ENCODE peak calls at places on chromosomes 11 and 22, in nine cellular contexts. One of them, this sample, is unnamed.

GRCh38 chr11:65421204-65422103 is 1.1 kb upstream of the NEAT1 start:
- DNase-seq in nephron progenitor cell: no peak
- DNase-seq in spleen: peak
- DNase-seq in LNCaP clone FGC: peak
- DNase-seq in CD4-positive, alpha-beta T cell: peak
- DNase-seq in fibroblast of the aortic adventitia: peak
- DNase-seq in astrocyte of the cerebellum: peak
- DNase-seq in ovary: peak
- DNase-seq in omental fat pad: peak
- DNase-seq in this sample: peak

GRCh38 chr22:20436309-20437252 is 1.0 kb downstream of the SCARF2 start:
- DNase-seq in nephron progenitor cell: peak
- DNase-seq in spleen: peak
- DNase-seq in LNCaP clone FGC: no peak
- DNase-seq in CD4-positive, alpha-beta T cell: no peak
- DNase-seq in fibroblast of the aortic adventitia: peak
- DNase-seq in astrocyte of the cerebellum: no peak
- DNase-seq in ovary: peak
- DNase-seq in omental fat pad: no peak
- DNase-seq in this sample: peak

GRCh38 chr11:6402561-6402981 is 12.3 kb downstream of the SMPD1 start:
- DNase-seq in nephron progenitor cell: no peak
- DNase-seq in spleen: no peak
- DNase-seq in LNCaP clone FGC: no peak
- DNase-seq in CD4-positive, alpha-beta T cell: peak
- DNase-seq in fibroblast of the aortic adventitia: no peak
- DNase-seq in astrocyte of the cerebellum: no peak
- DNase-seq in ovary: no peak
- DNase-seq in omental fat pad: no peak
- DNase-seq in this sample: no peak

GRCh38 chr11:4480577-4481539 is 1.6 kb upstream of the OR52K1 start:
- DNase-seq in nephron progenitor cell: no peak
- DNase-seq in spleen: no peak
- DNase-seq in LNCaP clone FGC: no peak
- DNase-seq in CD4-positive, alpha-beta T cell: no peak
- DNase-seq in fibroblast of the aortic adventitia: peak
- DNase-seq in astrocyte of the cerebellum: peak
- DNase-seq in ovary: no peak
- DNase-seq in omental fat pad: no peak
- DNase-seq in this sample: no peak

GRCh38 chr11:70895061-70895670 is 357.2 kb downstream of the SHANK2 start:
- DNase-seq in nephron progenitor cell: no peak
- DNase-seq in spleen: peak
- DNase-seq in LNCaP clone FGC: no peak
- DNase-seq in CD4-positive, alpha-beta T cell: no peak
- DNase-seq in fibroblast of the aortic adventitia: no peak
- DNase-seq in astrocyte of the cerebellum: no peak
- DNase-seq in ovary: no peak
- DNase-seq in omental fat pad: no peak
- DNase-seq in this sample: no peak

GRCh38 chr11:119422505-119423416 is at the start of gene THY1:
- DNase-seq in nephron progenitor cell: peak
- DNase-seq in spleen: no peak
- DNase-seq in LNCaP clone FGC: no peak
- DNase-seq in CD4-positive, alpha-beta T cell: no peak
- DNase-seq in fibroblast of the aortic adventitia: peak
- DNase-seq in astrocyte of the cerebellum: no peak
- DNase-seq in ovary: no peak
- DNase-seq in omental fat pad: no peak
- DNase-seq in this sample: peak

GRCh38 chr22:19766235-19766505 is 5.6 kb downstream of the TBX1 start:
- DNase-seq in nephron progenitor cell: peak
- DNase-seq in spleen: no peak
- DNase-seq in LNCaP clone FGC: no peak
- DNase-seq in CD4-positive, alpha-beta T cell: no peak
- DNase-seq in fibroblast of the aortic adventitia: no peak
- DNase-seq in astrocyte of the cerebellum: no peak
- DNase-seq in ovary: no peak
- DNase-seq in omental fat pad: no peak
- DNase-seq in this sample: no peak

GRCh38 chr22:42500164-42500835 is 19.3 kb downstream of the RRP7A start:
- DNase-seq in nephron progenitor cell: peak
- DNase-seq in spleen: peak
- DNase-seq in LNCaP clone FGC: no peak
- DNase-seq in CD4-positive, alpha-beta T cell: peak
- DNase-seq in fibroblast of the aortic adventitia: peak
- DNase-seq in astrocyte of the cerebellum: peak
- DNase-seq in ovary: peak
- DNase-seq in omental fat pad: peak
- DNase-seq in this sample: peak

GRCh38 chr22:20530368-20531153 is 23.2 kb downstream of the MED15 start:
- DNase-seq in nephron progenitor cell: no peak
- DNase-seq in spleen: no peak
- DNase-seq in LNCaP clone FGC: no peak
- DNase-seq in CD4-positive, alpha-beta T cell: no peak
- DNase-seq in fibroblast of the aortic adventitia: peak
- DNase-seq in astrocyte of the cerebellum: no peak
- DNase-seq in ovary: no peak
- DNase-seq in omental fat pad: no peak
- DNase-seq in this sample: no peak

GRCh38 chr22:50170453-50171318 is at the start of gene PANX2:
- DNase-seq in nephron progenitor cell: peak
- DNase-seq in spleen: peak
- DNase-seq in LNCaP clone FGC: no peak
- DNase-seq in CD4-positive, alpha-beta T cell: no peak
- DNase-seq in fibroblast of the aortic adventitia: no peak
- DNase-seq in astrocyte of the cerebellum: no peak
- DNase-seq in ovary: peak
- DNase-seq in omental fat pad: no peak
- DNase-seq in this sample: no peak

GRCh38 chr11:66317766-66318575 is 1.1 kb upstream of the CD248 start:
- DNase-seq in nephron progenitor cell: peak
- DNase-seq in spleen: peak
- DNase-seq in LNCaP clone FGC: no peak
- DNase-seq in CD4-positive, alpha-beta T cell: peak
- DNase-seq in fibroblast of the aortic adventitia: peak
- DNase-seq in astrocyte of the cerebellum: no peak
- DNase-seq in ovary: peak
- DNase-seq in omental fat pad: no peak
- DNase-seq in this sample: no peak

GRCh38 chr11:1044160-1044559 is 7.6 kb upstream of the MUC6 start:
- DNase-seq in nephron progenitor cell: no peak
- DNase-seq in spleen: no peak
- DNase-seq in LNCaP clone FGC: no peak
- DNase-seq in CD4-positive, alpha-beta T cell: no peak
- DNase-seq in fibroblast of the aortic adventitia: no peak
- DNase-seq in astrocyte of the cerebellum: no peak
- DNase-seq in ovary: no peak
- DNase-seq in omental fat pad: no peak
- DNase-seq in this sample: no peak

DNA sequence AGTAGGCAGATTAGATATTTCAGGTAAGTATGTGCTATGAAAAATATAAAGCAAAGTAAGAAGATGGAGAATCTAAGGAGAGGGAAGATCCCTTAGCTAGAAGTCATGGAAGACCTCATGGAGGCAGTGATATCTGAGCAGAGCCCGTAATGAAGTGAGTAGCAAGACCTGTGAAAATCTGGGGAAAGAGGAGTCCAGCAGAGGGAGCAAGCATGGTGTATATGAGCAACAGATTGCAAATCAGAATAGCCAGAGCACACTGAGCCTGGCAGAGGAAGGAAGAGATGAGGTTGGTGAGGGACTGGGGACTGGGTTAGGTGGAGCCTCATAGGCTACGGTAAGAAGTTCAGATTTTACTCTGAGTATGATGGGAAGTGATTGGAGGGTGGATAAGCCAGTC is 9.4 kb downstream of the LHFPL7 start:
- DNase-seq in nephron progenitor cell: no peak
- DNase-seq in spleen: no peak
- DNase-seq in LNCaP clone FGC: no peak
- DNase-seq in CD4-positive, alpha-beta T cell: no peak
- DNase-seq in fibroblast of the aortic adventitia: peak
- DNase-seq in astrocyte of the cerebellum: no peak
- DNase-seq in ovary: no peak
- DNase-seq in omental fat pad: no peak
- DNase-seq in this sample: no peak
- TF ChIP-seq CTCF in nephron progenitor cell: peak
- TF ChIP-seq CTCF in spleen: no peak
- TF ChIP-seq CTCF in LNCaP clone FGC: peak
- TF ChIP-seq CTCF in CD4-positive, alpha-beta T cell: no peak
- TF ChIP-seq CTCF in fibroblast of the aortic adventitia: peak
- TF ChIP-seq CTCF in astrocyte of the cerebellum: peak
- TF ChIP-seq CTCF in ovary: no peak
- TF ChIP-seq CTCF in omental fat pad: no peak
- TF ChIP-seq CTCF in this sample: no peak

DNA sequence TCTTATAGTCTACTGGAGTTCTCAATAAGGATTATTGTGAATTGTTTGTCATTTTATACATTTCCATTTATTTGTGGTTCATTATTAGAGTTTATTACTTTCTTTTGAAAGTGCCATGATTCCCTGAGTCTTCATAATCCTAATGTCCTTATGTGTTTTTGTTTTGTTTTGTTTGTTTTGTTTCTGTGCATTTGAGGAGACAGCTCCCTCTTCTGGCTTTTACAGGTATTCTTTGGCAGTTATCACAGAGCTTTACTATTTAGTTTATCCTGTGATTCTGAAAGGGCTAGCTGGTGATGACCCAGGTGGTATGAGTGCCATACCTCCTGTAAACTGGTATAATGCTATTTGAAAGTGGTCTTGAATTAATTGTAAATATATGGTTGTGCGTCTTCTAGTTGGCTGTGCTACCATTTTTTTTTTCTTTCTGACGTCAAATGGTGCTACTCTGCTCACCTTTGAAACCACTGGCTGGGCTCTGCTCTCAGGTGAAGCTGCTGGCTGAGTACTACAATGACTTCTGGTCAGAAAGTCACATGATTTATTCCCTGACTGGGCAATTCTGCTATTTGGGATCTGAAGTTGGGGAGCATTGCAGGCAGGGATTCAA is 751.2 kb downstream of the JRKL start:
- DNase-seq in nephron progenitor cell: no peak
- DNase-seq in spleen: no peak
- DNase-seq in LNCaP clone FGC: peak
- DNase-seq in CD4-positive, alpha-beta T cell: no peak
- DNase-seq in fibroblast of the aortic adventitia: no peak
- DNase-seq in astrocyte of the cerebellum: no peak
- DNase-seq in ovary: no peak
- DNase-seq in omental fat pad: no peak
- DNase-seq in this sample: no peak
- TF ChIP-seq CTCF in nephron progenitor cell: peak
- TF ChIP-seq CTCF in spleen: peak
- TF ChIP-seq CTCF in LNCaP clone FGC: peak
- TF ChIP-seq CTCF in CD4-positive, alpha-beta T cell: no peak
- TF ChIP-seq CTCF in fibroblast of the aortic adventitia: no peak
- TF ChIP-seq CTCF in astrocyte of the cerebellum: peak
- TF ChIP-seq CTCF in ovary: no peak
- TF ChIP-seq CTCF in omental fat pad: no peak
- TF ChIP-seq CTCF in this sample: no peak

GRCh38 chr11:107916671-107917241 is 11.5 kb upstream of the RAB39A start:
- DNase-seq in nephron progenitor cell: peak
- DNase-seq in spleen: no peak
- DNase-seq in LNCaP clone FGC: no peak
- DNase-seq in CD4-positive, alpha-beta T cell: peak
- DNase-seq in fibroblast of the aortic adventitia: peak
- DNase-seq in astrocyte of the cerebellum: no peak
- DNase-seq in ovary: no peak
- DNase-seq in omental fat pad: no peak
- DNase-seq in this sample: peak
- TF ChIP-seq CTCF in nephron progenitor cell: peak
- TF ChIP-seq CTCF in spleen: peak
- TF ChIP-seq CTCF in LNCaP clone FGC: peak
- TF ChIP-seq CTCF in CD4-positive, alpha-beta T cell: peak
- TF ChIP-seq CTCF in fibroblast of the aortic adventitia: peak
- TF ChIP-seq CTCF in astrocyte of the cerebellum: no peak
- TF ChIP-seq CTCF in ovary: no peak
- TF ChIP-seq CTCF in omental fat pad: no peak
- TF ChIP-seq CTCF in this sample: peak

GRCh38 chr11:46547579-46547978 is 46.2 kb downstream of the AMBRA1 start:
- DNase-seq in nephron progenitor cell: no peak
- DNase-seq in spleen: no peak
- DNase-seq in LNCaP clone FGC: peak
- DNase-seq in CD4-positive, alpha-beta T cell: no peak
- DNase-seq in fibroblast of the aortic adventitia: no peak
- DNase-seq in astrocyte of the cerebellum: no peak
- DNase-seq in ovary: no peak
- DNase-seq in omental fat pad: no peak
- DNase-seq in this sample: no peak

GRCh38 chr11:46537121-46537520 is 56.7 kb downstream of the AMBRA1 start:
- DNase-seq in nephron progenitor cell: no peak
- DNase-seq in spleen: no peak
- DNase-seq in LNCaP clone FGC: no peak
- DNase-seq in CD4-positive, alpha-beta T cell: no peak
- DNase-seq in fibroblast of the aortic adventitia: peak
- DNase-seq in astrocyte of the cerebellum: no peak
- DNase-seq in ovary: no peak
- DNase-seq in omental fat pad: no peak
- DNase-seq in this sample: no peak

GRCh38 chr11:46543564-46543963 is 50.3 kb downstream of the AMBRA1 start:
- DNase-seq in nephron progenitor cell: no peak
- DNase-seq in spleen: no peak
- DNase-seq in LNCaP clone FGC: no peak
- DNase-seq in CD4-positive, alpha-beta T cell: no peak
- DNase-seq in fibroblast of the aortic adventitia: no peak
- DNase-seq in astrocyte of the cerebellum: no peak
- DNase-seq in ovary: no peak
- DNase-seq in omental fat pad: no peak
- DNase-seq in this sample: no peak

GRCh38 chr11:46537851-46538295 is 56.0 kb downstream of the AMBRA1 start:
- DNase-seq in nephron progenitor cell: peak
- DNase-seq in spleen: no peak
- DNase-seq in LNCaP clone FGC: peak
- DNase-seq in CD4-positive, alpha-beta T cell: peak
- DNase-seq in fibroblast of the aortic adventitia: peak
- DNase-seq in astrocyte of the cerebellum: peak
- DNase-seq in ovary: peak
- DNase-seq in omental fat pad: no peak
- DNase-seq in this sample: peak

GRCh38 chr11:46541593-46542371 is 52.0 kb downstream of the AMBRA1 start:
- DNase-seq in nephron progenitor cell: no peak
- DNase-seq in spleen: no peak
- DNase-seq in LNCaP clone FGC: peak
- DNase-seq in CD4-positive, alpha-beta T cell: no peak
- DNase-seq in fibroblast of the aortic adventitia: no peak
- DNase-seq in astrocyte of the cerebellum: no peak
- DNase-seq in ovary: no peak
- DNase-seq in omental fat pad: no peak
- DNase-seq in this sample: no peak
- TF ChIP-seq CTCF in nephron progenitor cell: no peak
- TF ChIP-seq CTCF in spleen: no peak
- TF ChIP-seq CTCF in LNCaP clone FGC: peak
- TF ChIP-seq CTCF in CD4-positive, alpha-beta T cell: no peak
- TF ChIP-seq CTCF in fibroblast of the aortic adventitia: no peak
- TF ChIP-seq CTCF in astrocyte of the cerebellum: no peak
- TF ChIP-seq CTCF in ovary: no peak
- TF ChIP-seq CTCF in omental fat pad: no peak
- TF ChIP-seq CTCF in this sample: no peak

GRCh38 chr11:46363455-46363920 is 16.2 kb downstream of the DGKZ start:
- DNase-seq in nephron progenitor cell: no peak
- DNase-seq in spleen: peak
- DNase-seq in LNCaP clone FGC: no peak
- DNase-seq in CD4-positive, alpha-beta T cell: no peak
- DNase-seq in fibroblast of the aortic adventitia: no peak
- DNase-seq in astrocyte of the cerebellum: no peak
- DNase-seq in ovary: no peak
- DNase-seq in omental fat pad: no peak
- DNase-seq in this sample: no peak
- TF ChIP-seq CTCF in nephron progenitor cell: no peak
- TF ChIP-seq CTCF in spleen: no peak
- TF ChIP-seq CTCF in LNCaP clone FGC: no peak
- TF ChIP-seq CTCF in CD4-positive, alpha-beta T cell: no peak
- TF ChIP-seq CTCF in fibroblast of the aortic adventitia: no peak
- TF ChIP-seq CTCF in astrocyte of the cerebellum: no peak
- TF ChIP-seq CTCF in ovary: no peak
- TF ChIP-seq CTCF in omental fat pad: no peak
- TF ChIP-seq CTCF in this sample: no peak

This sample was measured in mesothelial cell of epicardium.